ENCODE peak calls at places on chromosomes 5 and 9, in four cellular contexts. S, Q, H and M are unnamed samples.

GRCh38 chr5:93305984-93306383 is 275.0 kb downstream of the NR2F1-AS1 start:
- DNase-seq in S (no peak), H (no peak), Q (no peak), M (no peak)

GRCh38 chr5:88674262-88675158 is 208.5 kb downstream of the MEF2C start:
- DNase-seq in S (peak), H (no peak), Q (no peak), M (peak)

GRCh38 chr5:145531038-145531734 is 304.0 kb downstream of the PRELID2 start:
- DNase-seq in H (no peak), Q (no peak), S (no peak), M (no peak)

GRCh38 chr5:32055891-32056866 is 117.9 kb downstream of the GOLPH3 start:
- DNase-seq in S (no peak), H (no peak), Q (no peak), M (no peak)

GRCh38 chr5:5658226-5658625 is 235.7 kb downstream of the ICE1 start:
- DNase-seq in H (no peak), Q (no peak), S (no peak), M (no peak)

GRCh38 chr5:169944922-169945675 is 35.2 kb downstream of the INSYN2B start:
- DNase-seq in H (no peak), S (no peak), Q (no peak), M (no peak)

GRCh38 chr5:82375488-82376294 is 97.5 kb upstream of the RPS23 start:
- DNase-seq in Q (no peak), S (no peak), H (no peak), M (peak)

GRCh38 chr5:33340195-33340594 is 100.6 kb upstream of the TARS1 start:
- DNase-seq in S (no peak), Q (no peak), H (no peak), M (no peak)

GRCh38 chr9:17536027-17536426 is 42.8 kb upstream of the SH3GL2 start:
- DNase-seq in Q (no peak), S (no peak), H (no peak), M (no peak)

GRCh38 chr5:54900906-54901725 is 84.3 kb downstream of the ESM1 start:
- DNase-seq in H (no peak), Q (no peak), S (no peak), M (no peak)

GRCh38 chr5:170148430-170149205 is 42.9 kb downstream of the FOXI1 start:
- DNase-seq in Q (no peak), S (no peak), H (no peak), M (no peak)

GRCh38 chr9:111897831-111898144 is 1.2 kb downstream of the UGCG start:
- DNase-seq in H (no peak), Q (no peak), S (no peak), M (no peak)

GRCh38 chr5:57683036-57683600 is 200.5 kb upstream of the ACTBL2 start:
- DNase-seq in S (no peak), H (no peak), Q (no peak), M (no peak)

GRCh38 chr9:116951588-116952433 is 264.7 kb downstream of the TRIM32 start:
- DNase-seq in H (no peak), Q (no peak), S (no peak), M (no peak)